ENCODE peak calls at places on chromosomes 1 and 21, in six cellular contexts. E is neural crest cell, L is heart left ventricle, D is dorsolateral prefrontal cortex, U is PC-3, I is endothelial cell. J is an unnamed sample.

GRCh38 chr1:9020325-9020724 is 5.9 kb downstream of the SLC2A7 start:
- DNase-seq in E (no peak), I (no peak), D (no peak), U (no peak), L (no peak), J (no peak)

GRCh38 chr1:199157494-199157893 is 518.7 kb downstream of the PTPRC start:
- DNase-seq in D (no peak), I (no peak), E (no peak), L (no peak), U (peak), J (no peak)

GRCh38 chr1:116694524-116694923 is 27.0 kb upstream of the IGSF3 start:
- DNase-seq in E (no peak), I (no peak), U (peak), D (no peak), L (no peak), J (no peak)

GRCh38 chr21:39685991-39686390 is 59.0 kb upstream of the IGSF5 start:
- DNase-seq in L (no peak), U (no peak), E (no peak), D (no peak), I (no peak), J (no peak)

GRCh38 chr21:37658994-37659458 is 257.2 kb downstream of the KCNJ6 start:
- DNase-seq in U (peak), E (no peak), L (no peak), D (no peak), I (no peak), J (no peak)

GRCh38 chr1:243316366-243316989 is 60.6 kb downstream of the SDCCAG8 start:
- DNase-seq in E (peak), U (no peak), I (no peak), D (peak), L (no peak), J (no peak)

GRCh38 chr1:11880911-11881748 is 22.4 kb upstream of the NPPB start:
- DNase-seq in D (peak), E (no peak), U (no peak), I (no peak), L (peak), J (no peak)

GRCh38 chr1:74771913-74772515 is 39.1 kb downstream of the TYW3 start:
- DNase-seq in E (peak), I (peak), U (peak), D (no peak), L (no peak), J (no peak)

GRCh38 chr1:51139474-51139873 is 37.4 kb downstream of the C1orf185 start:
- DNase-seq in D (no peak), L (no peak), E (no peak), I (no peak), U (peak), J (no peak)

GRCh38 chr1:53851571-53852282 is 13.6 kb upstream of the NDC1 start:
- DNase-seq in L (no peak), I (no peak), E (no peak), D (no peak), U (no peak), J (no peak)

GRCh38 chr1:44359234-44359937 is 4.3 kb upstream of the ERI3 start:
- DNase-seq in E (no peak), I (no peak), D (no peak), U (peak), L (no peak), J (no peak)

GRCh38 chr1:184199036-184199796 is 147.7 kb downstream of the TSEN15 start:
- DNase-seq in D (no peak), I (no peak), U (peak), E (no peak), L (no peak), J (no peak)

GRCh38 chr1:52305417-52306226 is 60.4 kb downstream of the CC2D1B start:
- DNase-seq in U (no peak), L (no peak), E (no peak), I (no peak), D (no peak), J (no peak)

GRCh38 chr1:22749503-22749902 is 38.9 kb downstream of the EPHB2 start:
- DNase-seq in U (no peak), L (no peak), E (no peak), D (no peak), I (no peak), J (no peak)
- TF ChIP-seq CTCF in U (peak), L (no peak), E (no peak), D (no peak), I (no peak), J (no peak)

GRCh38 chr1:17071794-17072193 is 18.0 kb upstream of the SDHB start:
- DNase-seq in E (no peak), I (no peak), U (no peak), L (no peak), D (no peak), J (no peak)

GRCh38 chr1:17079140-17079868 is 25.5 kb upstream of the SDHB start:
- DNase-seq in I (no peak), U (no peak), L (no peak), D (no peak), E (no peak), J (no peak)

GRCh38 chr1:17080881-17081280 is 27.0 kb upstream of the SDHB start:
- DNase-seq in U (no peak), L (no peak), E (no peak), I (no peak), D (no peak), J (no peak)

GRCh38 chr1:17080085-17080759 is 26.4 kb upstream of the SDHB start:
- DNase-seq in L (no peak), D (no peak), E (no peak), U (no peak), I (no peak), J (no peak)

DNA sequence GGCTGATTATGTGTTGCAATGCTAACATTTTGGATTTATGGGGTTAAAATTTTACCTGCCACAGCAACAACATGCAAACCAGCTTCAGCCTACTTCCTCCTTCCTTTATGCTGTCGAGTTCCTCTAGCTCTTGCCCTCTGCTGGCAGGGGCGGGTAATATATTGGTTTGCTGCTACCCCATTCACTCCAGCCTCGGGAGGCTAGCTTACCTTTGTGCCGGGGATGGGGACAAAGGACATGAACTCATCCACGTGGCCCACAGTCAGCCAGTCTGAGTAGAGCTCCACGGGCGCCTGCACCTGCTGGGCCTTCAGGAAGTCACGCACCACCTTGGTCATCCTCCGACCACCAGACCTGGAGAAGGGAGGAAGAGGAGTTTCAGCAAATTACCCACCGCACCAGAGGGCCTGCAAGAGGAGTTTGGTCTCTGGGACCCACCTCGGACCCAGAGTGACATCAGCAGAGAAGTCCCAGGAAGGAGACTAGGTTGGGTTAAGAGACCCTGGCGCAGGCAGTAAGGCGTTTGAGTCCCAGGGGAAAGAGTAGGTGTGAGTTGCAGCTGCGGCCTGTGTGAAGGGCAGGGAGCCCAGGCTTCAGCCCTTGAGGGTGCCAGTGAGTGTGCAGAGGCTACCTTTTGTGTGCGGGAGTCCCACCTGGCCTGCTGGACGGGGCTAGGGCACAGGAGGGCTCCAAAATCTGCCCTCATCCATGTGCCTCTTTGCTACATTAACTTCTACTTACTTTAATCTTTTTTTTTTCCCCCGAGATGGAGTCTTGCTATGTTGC is 21.8 kb upstream of the SDHB start:
- DNase-seq in I (peak), U (peak), D (no peak), E (peak), L (no peak), J (no peak)
- TF ChIP-seq CTCF in I (peak), U (peak), D (no peak), E (peak), L (no peak), J (no peak)

DNA sequence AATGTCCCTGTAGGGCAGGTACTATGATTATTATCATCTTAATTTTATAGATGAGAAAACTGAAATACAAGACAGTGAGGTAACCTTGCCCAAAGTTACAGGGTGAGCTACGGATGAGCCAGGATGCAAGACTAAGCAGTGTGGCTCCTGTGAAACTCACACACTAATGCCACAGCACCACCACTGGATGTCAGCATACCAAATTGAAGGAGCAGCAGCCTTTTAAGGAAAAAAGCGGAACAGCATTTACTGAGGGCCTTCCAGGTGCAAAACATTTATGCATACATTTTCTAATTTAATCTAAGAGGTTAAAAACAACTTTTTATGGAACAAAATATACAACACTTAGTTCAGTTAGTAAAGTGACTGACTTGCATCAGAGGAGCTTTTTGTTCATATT is 41.7 kb downstream of the SEC16B start:
- DNase-seq in U (peak), L (no peak), D (no peak), E (no peak), I (no peak), J (no peak)
- TF ChIP-seq CTCF in U (peak), L (no peak), D (no peak), E (no peak), I (no peak), J (no peak)

GRCh38 chr1:81254560-81254959 is 546.2 kb upstream of the ADGRL2 start:
- DNase-seq in E (no peak), L (no peak), U (peak), D (no peak), I (peak), J (no peak)
- TF ChIP-seq CTCF in E (peak), L (no peak), U (no peak), D (no peak), I (peak), J (no peak)

GRCh38 chr1:205669341-205670142 is 10.8 kb downstream of the SLC45A3 start:
- DNase-seq in E (peak), I (no peak), L (no peak), U (no peak), D (no peak), J (no peak)

GRCh38 chr1:205667909-205668643 is 12.2 kb downstream of the SLC45A3 start:
- DNase-seq in D (no peak), I (no peak), L (no peak), E (peak), U (no peak), J (no peak)

GRCh38 chr1:205670611-205671430 is 9.5 kb downstream of the SLC45A3 start:
- DNase-seq in E (peak), D (no peak), I (no peak), L (no peak), U (no peak), J (no peak)

GRCh38 chr1:205670143-205670431 is 10.2 kb downstream of the SLC45A3 start:
- DNase-seq in U (no peak), L (no peak), E (no peak), D (no peak), I (no peak), J (no peak)

GRCh38 chr1:205668951-205669340 is 11.4 kb downstream of the SLC45A3 start:
- DNase-seq in E (peak), U (no peak), I (no peak), D (no peak), L (no peak), J (no peak)
- TF ChIP-seq CTCF in E (no peak), U (no peak), I (no peak), D (no peak), L (no peak), J (no peak)

GRCh38 chr1:235990376-235990795 is 74.5 kb downstream of the NID1 start:
- DNase-seq in E (no peak), D (no peak), U (peak), I (no peak), L (no peak), J (no peak)
- TF ChIP-seq CTCF in E (no peak), D (no peak), U (no peak), I (no peak), L (no peak), J (no peak)

GRCh38 chr1:212283741-212284140 is 1.5 kb upstream of the PPP2R5A start:
- DNase-seq in D (no peak), U (peak), L (no peak), I (no peak), E (no peak), J (no peak)

GRCh38 chr1:212286437-212287131 is 1.4 kb downstream of the PPP2R5A start:
- DNase-seq in U (peak), E (no peak), I (no peak), L (no peak), D (no peak), J (peak)

GRCh38 chr1:212284332-212284743 is 872 bp upstream of the PPP2R5A start:
- DNase-seq in E (no peak), I (no peak), D (no peak), L (no peak), U (no peak), J (no peak)

GRCh38 chr1:212285685-212286436 is 651 bp downstream of the PPP2R5A start:
- DNase-seq in U (peak), E (peak), I (peak), D (peak), L (peak), J (no peak)

GRCh38 chr1:212284744-212285684 is at the start of gene PPP2R5A:
- DNase-seq in I (peak), U (peak), D (peak), L (peak), E (peak), J (peak)
- TF ChIP-seq CTCF in I (no peak), U (peak), D (peak), L (peak), E (peak), J (no peak)

DNA sequence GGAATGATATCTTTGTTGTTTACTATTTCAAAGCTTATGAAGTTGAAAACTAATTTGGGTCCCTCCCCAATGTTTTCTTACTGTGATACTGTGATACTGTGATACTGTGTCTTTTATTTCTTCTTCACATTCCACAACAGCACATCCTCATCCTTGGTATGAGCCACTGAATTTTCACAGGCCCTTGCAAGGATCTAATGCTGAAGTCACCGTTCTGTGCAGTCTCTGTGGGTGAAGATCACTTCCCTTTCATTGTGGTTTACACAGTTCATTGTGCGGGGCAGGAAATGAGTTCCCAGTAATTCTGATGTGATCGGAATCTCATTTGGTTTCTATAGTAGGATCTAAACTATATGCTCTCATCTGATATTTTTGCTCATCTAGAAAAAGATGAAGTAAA is 32.1 kb upstream of the PAXBP1 start:
- DNase-seq in I (no peak), L (no peak), U (no peak), D (no peak), E (no peak), J (no peak)
- TF ChIP-seq CTCF in I (no peak), L (no peak), U (no peak), D (no peak), E (no peak), J (no peak)

DNA sequence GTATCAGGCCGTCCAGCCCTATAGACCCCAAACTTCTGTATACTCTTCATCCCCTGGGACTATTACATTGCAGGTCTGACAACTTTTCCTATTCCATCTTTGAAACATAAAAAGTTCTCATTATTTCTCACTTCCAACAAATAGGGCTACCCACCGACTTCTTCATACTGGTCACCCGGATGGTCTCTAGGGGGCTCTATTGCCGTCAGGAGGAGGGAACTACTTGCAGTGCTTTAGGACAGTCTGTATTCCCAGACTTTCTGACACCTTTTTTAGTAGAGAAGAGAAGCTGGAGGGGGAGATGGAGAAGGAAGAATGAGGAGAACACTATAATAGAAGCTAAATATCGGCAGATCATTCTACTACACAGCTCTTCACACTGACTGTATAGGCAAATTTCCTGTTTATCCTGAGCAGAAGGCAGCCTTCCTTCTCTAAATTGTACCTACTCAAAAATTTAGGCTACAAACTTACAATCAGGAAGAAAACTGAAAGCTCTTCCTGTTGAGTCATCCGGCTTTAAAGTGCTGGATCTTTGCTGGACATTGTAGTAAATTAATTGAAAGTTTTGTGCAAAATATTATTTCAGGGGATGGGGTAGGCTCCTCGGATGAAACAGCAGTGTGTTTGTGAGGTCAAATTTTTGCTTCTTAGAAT is 54.6 kb downstream of the CDC7 start:
- DNase-seq in D (no peak), L (no peak), U (peak), E (no peak), I (no peak), J (no peak)
- TF ChIP-seq CTCF in D (no peak), L (no peak), U (no peak), E (no peak), I (no peak), J (no peak)

GRCh38 chr1:155261888-155262673 is at the start of gene SCAMP3:
- DNase-seq in U (peak), I (peak), D (peak), E (peak), L (peak), J (peak)
- TF ChIP-seq CTCF in U (no peak), I (no peak), D (no peak), E (no peak), L (no peak), J (no peak)

J was measured in esophagus squamous epithelium.